ENCODE peak calls at places on chromosome 13, in seven cellular contexts. C is BE2C; H is neural progenitor cell; K is A172; X is right lobe of liver; M is nephron progenitor cell; B is activated naive CD8-positive, alpha-beta T cell treated with anti-CD3 and anti-CD28 coated beads, Interleukin-2, amount 50 U/mL, for 16 hours. A is an unnamed sample.

GRCh38 chr13:112684444-112684843 is 5.4 kb upstream of the ATP11A start:
- DNase-seq in H (no peak), M (no peak), C (no peak), X (no peak), B (no peak), K (no peak), A (no peak)

GRCh38 chr13:31629085-31629785 is 110.1 kb upstream of the RXFP2 start:
- DNase-seq in H (no peak), M (no peak), C (no peak), B (no peak), K (peak; percentile 68), X (no peak), A (no peak)

GRCh38 chr13:44801990-44802389 is 187.3 kb downstream of the NUFIP1 start:
- DNase-seq in M (no peak), H (no peak), B (no peak), X (peak; percentile 20), K (peak; percentile 63), C (no peak), A (no peak)

GRCh38 chr13:113075711-113076110 is 29.9 kb upstream of the F7 start:
- DNase-seq in C (no peak), B (no peak), H (no peak), K (no peak), X (peak; percentile 13), M (no peak), A (no peak)

GRCh38 chr13:80562423-80562822 is 221.5 kb upstream of the SPRY2 start:
- DNase-seq in B (no peak), C (no peak), X (no peak), H (no peak), K (no peak), M (no peak), A (no peak)

GRCh38 chr13:22193070-22193469 is 522.2 kb downstream of the FGF9 start:
- DNase-seq in C (no peak), K (no peak), B (no peak), M (no peak), H (no peak), X (no peak), A (no peak)

GRCh38 chr13:22018297-22019210 is 347.7 kb downstream of the FGF9 start:
- DNase-seq in K (no peak), B (no peak), C (no peak), M (no peak), H (no peak), X (no peak), A (no peak)

GRCh38 chr13:88068316-88068715 is 397.1 kb downstream of the SLITRK5 start:
- DNase-seq in M (no peak), B (no peak), C (no peak), X (no peak), K (no peak), H (no peak), A (no peak)